ENCODE peak calls at places on chromosomes 16 and 17, in six cellular contexts. O is tibial nerve; W is CD8-positive, alpha-beta T cell; K is aorta; A is psoas muscle; U is HCT116. P is an unnamed sample.

GRCh38 chr17:58136669-58137279 is 11.4 kb upstream of the OR4D1 start:
- DNase-seq in O (no peak), W (no peak), K (no peak), A (no peak), U (peak), P (no peak)

GRCh38 chr17:40458001-40458791 is 14.9 kb downstream of the IGFBP4 start:
- DNase-seq in O (no peak), W (no peak), K (no peak), A (no peak), U (no peak), P (no peak)

GRCh38 chr16:86929149-86929871 is 351.0 kb downstream of the FOXL1 start:
- DNase-seq in O (no peak), W (no peak), K (peak), A (no peak), U (no peak), P (no peak)

GRCh38 chr17:50380369-50381259 is 7.6 kb downstream of the EME1 start:
- DNase-seq in O (no peak), W (no peak), K (no peak), A (no peak), U (no peak), P (no peak)

GRCh38 chr16:57147381-57148191 is 38.3 kb downstream of the PSME3IP1 start:
- DNase-seq in O (no peak), W (no peak), K (no peak), A (peak), U (no peak), P (no peak)

GRCh38 chr16:15690296-15690695 is 40.3 kb downstream of the NDE1 start:
- DNase-seq in O (no peak), W (no peak), K (peak), A (no peak), U (no peak), P (no peak)

GRCh38 chr16:58265480-58266052 is 29.3 kb downstream of the PRSS54 start:
- DNase-seq in O (no peak), W (no peak), K (no peak), A (no peak), U (no peak), P (no peak)

GRCh38 chr17:32881054-32881453 is 4.1 kb upstream of the MYO1D start:
- DNase-seq in O (no peak), W (no peak), K (no peak), A (no peak), U (no peak), P (no peak)

GRCh38 chr17:56144205-56144604 is 9.1 kb upstream of the ANKFN1 start:
- DNase-seq in O (no peak), W (no peak), K (no peak), A (no peak), U (no peak), P (no peak)

GRCh38 chr16:15457390-15457789 is 23.0 kb downstream of the BMERB1 start:
- DNase-seq in O (no peak), W (no peak), K (no peak), A (no peak), U (no peak), P (no peak)

GRCh38 chr16:73792199-73793108 is 504.2 kb upstream of the PSMD7 start:
- DNase-seq in O (no peak), W (no peak), K (no peak), A (no peak), U (no peak), P (no peak)

GRCh38 chr17:42182927-42183734 is 2.1 kb downstream of the HCRT start:
- DNase-seq in O (no peak), W (no peak), K (no peak), A (no peak), U (no peak), P (no peak)

GRCh38 chr16:70656712-70657263 is 10.4 kb downstream of the IL34 start:
- DNase-seq in O (no peak), W (no peak), K (no peak), A (no peak), U (no peak), P (no peak)

GRCh38 chr17:73600103-73600871 is 44.0 kb downstream of the SDK2 start:
- DNase-seq in O (peak), W (no peak), K (no peak), A (no peak), U (no peak), P (no peak)

GRCh38 chr17:70242781-70243437 is 73.6 kb downstream of the KCNJ2 start:
- DNase-seq in O (no peak), W (no peak), K (no peak), A (no peak), U (no peak), P (no peak)

GRCh38 chr16:31877876-31878642 is 4.5 kb downstream of the ZNF267 start:
- DNase-seq in O (no peak), W (no peak), K (no peak), A (no peak), U (no peak), P (no peak)

GRCh38 chr17:48043171-48043570 is 5.0 kb upstream of the NFE2L1 start:
- DNase-seq in O (no peak), W (no peak), K (no peak), A (no peak), U (no peak), P (no peak)

GRCh38 chr16:11575223-11575589 is 11.5 kb downstream of the LITAF start:
- DNase-seq in O (no peak), W (no peak), K (peak), A (no peak), U (no peak), P (no peak)
- H3K4me3 ChIP-seq in O (no peak), W (no peak), K (no peak), A (no peak), U (no peak), P (no peak)

GRCh38 chr17:81388091-81388611 is 7.1 kb upstream of the BAHCC1 start:
- DNase-seq in O (no peak), W (no peak), K (no peak), A (no peak), U (no peak), P (no peak)
- H3K4me3 ChIP-seq in O (peak), W (no peak), K (no peak), A (peak), U (no peak), P (no peak)

GRCh38 chr17:77833769-77834168 is 124.7 kb upstream of the TNRC6C start:
- DNase-seq in O (no peak), W (no peak), K (no peak), A (no peak), U (no peak), P (no peak)

GRCh38 chr17:77829871-77830799 is 128.4 kb upstream of the TNRC6C start:
- DNase-seq in O (peak), W (no peak), K (peak), A (peak), U (no peak), P (no peak)

GRCh38 chr17:77831497-77832179 is 126.9 kb upstream of the TNRC6C start:
- DNase-seq in O (no peak), W (no peak), K (peak), A (no peak), U (no peak), P (no peak)

GRCh38 chr17:77830816-77831490 is 127.5 kb upstream of the TNRC6C start:
- DNase-seq in O (no peak), W (no peak), K (peak), A (no peak), U (no peak), P (no peak)

DNA sequence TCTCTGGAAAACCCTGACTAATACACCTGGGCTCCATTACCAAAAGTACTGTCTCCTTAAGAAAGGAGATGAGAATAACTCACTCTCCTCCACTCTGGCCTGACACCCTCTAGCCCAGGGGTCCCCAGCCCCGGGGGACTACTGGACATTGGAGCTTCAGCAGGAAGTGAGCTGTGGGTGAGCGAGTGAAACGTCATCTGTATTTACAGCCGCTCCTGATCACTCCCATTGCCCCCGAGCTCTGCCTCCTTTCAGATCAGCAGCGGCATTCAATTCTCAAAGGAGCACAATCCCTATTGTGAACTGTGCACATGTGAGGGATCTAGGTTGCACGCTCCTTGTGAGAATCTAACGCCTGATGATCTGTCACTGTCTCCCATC is 126.3 kb upstream of the TNRC6C start:
- DNase-seq in O (no peak), W (no peak), K (no peak), A (no peak), U (no peak), P (no peak)
- H3K4me3 ChIP-seq in O (no peak), W (no peak), K (no peak), A (no peak), U (no peak), P (no peak)

DNA sequence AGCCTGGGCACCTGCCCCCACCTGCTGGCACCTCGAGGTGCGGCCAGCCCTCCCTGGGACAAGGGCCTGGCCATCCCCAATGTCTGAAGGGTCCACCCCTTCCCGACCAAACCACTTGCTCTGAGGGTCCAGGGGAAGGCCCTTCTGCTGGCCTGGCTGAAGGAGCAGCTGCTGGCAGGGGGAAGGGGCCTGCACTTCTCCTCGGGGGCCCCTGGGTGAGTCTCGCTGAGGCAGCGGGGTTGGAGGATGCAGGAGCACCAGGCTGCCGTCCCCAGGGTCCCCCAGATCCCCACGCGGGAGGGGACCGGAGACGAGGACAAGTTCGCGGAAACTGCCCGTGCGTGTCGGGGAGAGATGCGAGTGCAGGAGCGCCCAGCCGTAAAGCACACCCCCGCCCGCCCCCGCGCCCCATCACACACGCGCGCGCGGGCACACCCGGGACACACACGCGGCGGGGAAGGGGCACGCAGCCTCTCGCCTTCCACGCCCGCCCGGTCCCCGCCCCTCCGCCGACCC is 725 bp upstream of the CACNA1H start:
- DNase-seq in O (no peak), W (peak), K (no peak), A (no peak), U (no peak), P (no peak)
- H3K4me3 ChIP-seq in O (peak), W (peak), K (peak), A (peak), U (no peak), P (no peak)

P was measured in GM12864.